ENCODE peak calls at places on chromosome 6, in ten cellular contexts. G is colonic mucosa, V is PC-9, D is upper lobe of right lung, R is OCI-LY7, C is right lobe of liver, Q is aorta, B is hepatocyte, Z is upper lobe of left lung, N is foreskin keratinocyte. F is an unnamed sample.

GRCh38 chr6:113529191-113529590 is 328.0 kb upstream of the MARCKS start:
- DNase-seq in G (no peak), V (no peak), D (no peak), R (no peak), C (no peak), Q (no peak), B (no peak), Z (no peak), N (peak; percentile 29), F (no peak)

GRCh38 chr6:106677282-106677681 is 47.9 kb downstream of the QRSL1 start:
- DNase-seq in G (peak; percentile 63), V (no peak), D (no peak), R (no peak), C (no peak), Q (no peak), B (no peak), Z (no peak), N (no peak), F (no peak)

GRCh38 chr6:109523478-109523877 is 40.5 kb upstream of the ZBTB24 start:
- DNase-seq in G (no peak), V (no peak), D (no peak), R (no peak), C (no peak), Q (no peak), B (no peak), Z (no peak), N (no peak), F (no peak)

GRCh38 chr6:68975064-68975463 is 340.0 kb downstream of the ADGRB3 start:
- DNase-seq in G (no peak), V (no peak), D (no peak), R (no peak), C (no peak), Q (no peak), B (peak; percentile 28), Z (no peak), N (no peak), F (peak; percentile 25)

GRCh38 chr6:33112148-33112547 is 36.4 kb downstream of the HLA-DPB1 start:
- DNase-seq in G (no peak), V (no peak), D (no peak), R (peak; percentile 74), C (no peak), Q (no peak), B (peak; percentile 64), Z (no peak), N (no peak), F (no peak)

GRCh38 chr6:10528170-10528981 is 7.2 kb downstream of the GCNT2 start:
- DNase-seq in G (peak; percentile 74), V (peak; percentile 56), D (no peak), R (peak; percentile 65), C (peak; percentile 74), Q (no peak), B (peak; percentile 70), Z (no peak), N (no peak), F (no peak)

GRCh38 chr6:53979468-53980067 is 131.7 kb upstream of the MLIP start:
- DNase-seq in G (no peak), V (no peak), D (no peak), R (peak; percentile 42), C (no peak), Q (no peak), B (peak; percentile 60), Z (no peak), N (no peak), F (no peak)

GRCh38 chr6:5050009-5050408 is 35.1 kb upstream of the PPP1R3G start:
- DNase-seq in G (no peak), V (no peak), D (no peak), R (no peak), C (no peak), Q (no peak), B (no peak), Z (no peak), N (no peak), F (no peak)

GRCh38 chr6:158322724-158323560 is 10.7 kb downstream of the TULP4 start:
- DNase-seq in G (no peak), V (no peak), D (no peak), R (no peak), C (no peak), Q (no peak), B (peak; percentile 52), Z (no peak), N (peak; percentile 86), F (no peak)

GRCh38 chr6:33570806-33571636 is 9.1 kb downstream of the BAK1 start:
- DNase-seq in G (peak; percentile 86), V (peak; percentile 66), D (peak; percentile 91), R (peak; percentile 94), C (peak; percentile 83), Q (peak; percentile 88), B (peak; percentile 90), Z (peak; percentile 95), N (no peak), F (peak; percentile 85)

GRCh38 chr6:44439270-44440045 is 52.0 kb downstream of the CDC5L start:
- DNase-seq in G (no peak), V (no peak), D (no peak), R (no peak), C (no peak), Q (no peak), B (no peak), Z (no peak), N (peak; percentile 15), F (no peak)
- H3K27ac ChIP-seq in G (no peak overlapping the region), V (no peak overlapping the region), D (no peak overlapping the region), R (no peak overlapping the region), C (no peak overlapping the region), Q (no peak overlapping the region), B (no peak overlapping the region), Z (no peak overlapping the region), N (no peak overlapping the region), F (no peak overlapping the region)

DNA sequence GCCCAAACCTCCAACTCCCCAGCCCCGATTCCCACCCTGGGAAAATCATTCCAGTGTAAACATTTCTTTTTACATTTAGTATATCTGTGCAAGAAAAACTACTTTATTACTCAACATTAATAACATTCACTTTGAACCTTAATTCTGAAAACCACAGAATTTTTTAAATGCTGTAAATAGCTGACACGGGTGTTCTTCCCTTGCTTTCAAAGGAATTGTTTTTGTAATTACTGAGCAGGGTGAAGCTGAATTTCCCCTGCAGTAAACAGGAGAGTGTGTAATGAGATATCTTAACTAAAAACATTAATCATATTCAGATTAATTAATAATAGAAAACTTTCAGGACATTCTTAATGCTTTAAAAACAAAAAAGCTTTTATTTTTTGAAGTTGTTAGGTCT is 99.3 kb upstream of the CITED2 start:
- DNase-seq in G (no peak), V (no peak), D (no peak), R (no peak), C (no peak), Q (no peak), B (no peak), Z (no peak), N (no peak), F (no peak)
- H3K4me1 ChIP-seq in G (no peaks in the 10 kb centered on the region), V (no peaks in the 10 kb centered on the region), D (peaks cover 28% of the 10 kb centered on the region), R (no peaks in the 10 kb centered on the region), C (peaks cover 41% of the 10 kb centered on the region), Q (peaks cover 3% of the 10 kb centered on the region), B (peaks cover 16% of the 10 kb centered on the region), Z (peaks cover 9% of the 10 kb centered on the region), N (peaks cover 10% of the 10 kb centered on the region), F (peaks cover 23% of the 10 kb centered on the region)

GRCh38 chr6:21317634-21318033 is 275.9 kb upstream of the SOX4 start:
- DNase-seq in G (no peak), V (no peak), D (no peak), R (no peak), C (no peak), Q (no peak), B (no peak), Z (no peak), N (no peak), F (no peak)
- H3K27ac ChIP-seq in G (no peak overlapping the region), V (no peak overlapping the region), D (no peak overlapping the region), R (no peak overlapping the region), C (no peak overlapping the region), Q (no peak overlapping the region), B (no peak overlapping the region), Z (no peak overlapping the region), N (no peak overlapping the region), F (no peak overlapping the region)

DNA sequence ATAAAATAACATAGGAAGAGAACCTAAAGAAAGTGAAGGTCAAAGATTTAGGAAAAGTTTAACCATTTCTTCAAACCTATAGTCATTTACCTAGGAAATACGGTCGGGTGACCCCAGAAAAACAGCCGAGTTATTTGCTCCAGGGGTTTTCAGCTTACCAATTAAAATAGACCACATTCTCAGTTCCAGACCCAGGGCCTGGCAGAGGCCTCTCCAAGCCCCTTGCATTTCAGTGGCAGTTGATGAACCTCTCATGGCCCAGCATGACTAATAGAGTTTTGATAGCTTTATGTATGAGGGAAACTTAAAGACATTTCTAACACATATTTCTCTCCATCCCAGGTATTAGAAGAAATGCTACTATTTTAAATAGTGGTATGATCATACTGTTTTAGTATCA is 113.5 kb downstream of the OGFRL1 start:
- DNase-seq in G (no peak), V (no peak), D (no peak), R (peak; percentile 14), C (no peak), Q (no peak), B (no peak), Z (no peak), N (no peak), F (no peak)
- H3K4me1 ChIP-seq in G (no peaks in the 10 kb centered on the region), V (peaks cover 67% of the 10 kb centered on the region), D (peaks cover 28% of the 10 kb centered on the region), R (peaks cover 16% of the 10 kb centered on the region), C (peaks cover 19% of the 10 kb centered on the region), Q (peaks cover 4% of the 10 kb centered on the region), B (peaks cover 22% of the 10 kb centered on the region), Z (peaks cover 48% of the 10 kb centered on the region), N (peaks cover 45% of the 10 kb centered on the region), F (peaks cover 48% of the 10 kb centered on the region)

F was measured in heart left ventricle.